ENCODE peak calls at places on chromosomes 3 and 15, in four cellular contexts. O is activated CD4-positive, alpha-beta T cell treated with anti-CD3 and anti-CD28 coated beads, Interleukin-2, amount 10 ng/mL, durations not matched to agents 7 days and 5 days; N is lung; W is testis. C is an unnamed sample.

GRCh38 chr3:178901204-178901603 is 170.4 kb downstream of the ZMAT3 start:
- DNase-seq in N (no peak), O (no peak), W (no peak), C (no peak)

GRCh38 chr3:50190921-50191660 is at the start of gene GNAT1:
- DNase-seq in N (no peak), O (no peak), W (no peak), C (no peak)

GRCh38 chr15:43991235-43991634 is 164.4 kb downstream of the WDR76 start:
- DNase-seq in N (no peak), O (no peak), W (no peak), C (no peak)

GRCh38 chr3:77320514-77320913 is 280.6 kb downstream of the ROBO2 start:
- DNase-seq in W (no peak), O (no peak), N (no peak), C (no peak)

GRCh38 chr15:40100947-40101905 is 7.5 kb downstream of the BMF start:
- DNase-seq in O (no peak), W (no peak), N (no peak), C (peak)

GRCh38 chr3:144241381-144241780 is 269.8 kb downstream of the DIPK2A start:
- DNase-seq in N (no peak), O (no peak), W (no peak), C (no peak)

GRCh38 chr3:172512363-172512762 is 10.9 kb downstream of the TNFSF10 start:
- DNase-seq in O (peak), W (peak), N (peak), C (peak)

GRCh38 chr15:96276438-96277210 is 53.9 kb upstream of the NR2F2 start:
- DNase-seq in W (no peak), N (no peak), O (no peak), C (no peak)

GRCh38 chr3:177333535-177334495 is 136.5 kb upstream of the TBL1XR1 start:
- DNase-seq in W (no peak), N (peak), O (no peak), C (no peak)

GRCh38 chr15:66789029-66790025 is 87.3 kb downstream of the SMAD6 start:
- DNase-seq in O (no peak), W (peak), N (peak), C (peak)

GRCh38 chr3:111861396-111861795 is 2.3 kb downstream of the PHLDB2 start:
- DNase-seq in W (no peak), O (no peak), N (no peak), C (no peak)

C was measured in mucosa of gallbladder.